ENCODE peak calls at places on chromosomes 13 and 19, in ten cellular contexts. One of them, this sample, is unnamed.
A peak's percentile ranks its signal among the peaks of the same experiment; 100 is the strongest.

GRCh38 chr13:61045197-61045596 is 370.5 kb downstream of the PCDH20 start:
- DNase-seq in neural progenitor cell: no peak
- DNase-seq in PC-3: no peak
- DNase-seq in mammary epithelial cell: no peak
- DNase-seq in colonic mucosa: no peak
- DNase-seq in endodermal cell: no peak
- DNase-seq in H1: no peak
- DNase-seq in IMR-90: no peak
- DNase-seq in neuronal stem cell: no peak
- DNase-seq in fibroblast of lung: no peak
- DNase-seq in this sample: no peak

GRCh38 chr19:38664503-38665211 is 17.2 kb downstream of the ACTN4 start:
- DNase-seq in neural progenitor cell: no peak
- DNase-seq in PC-3: no peak
- DNase-seq in mammary epithelial cell: no peak
- DNase-seq in colonic mucosa: no peak
- DNase-seq in endodermal cell: peak; percentile 74
- DNase-seq in H1: no peak
- DNase-seq in IMR-90: no peak
- DNase-seq in neuronal stem cell: no peak
- DNase-seq in fibroblast of lung: no peak
- DNase-seq in this sample: no peak

GRCh38 chr13:40430234-40430633 is 236.2 kb downstream of the FOXO1 start:
- DNase-seq in neural progenitor cell: peak; percentile 73
- DNase-seq in PC-3: no peak
- DNase-seq in mammary epithelial cell: no peak
- DNase-seq in colonic mucosa: no peak
- DNase-seq in endodermal cell: no peak
- DNase-seq in H1: no peak
- DNase-seq in IMR-90: no peak
- DNase-seq in neuronal stem cell: no peak
- DNase-seq in fibroblast of lung: no peak
- DNase-seq in this sample: no peak

GRCh38 chr13:91739751-91740150 is 341.3 kb downstream of the GPC5 start:
- DNase-seq in neural progenitor cell: no peak
- DNase-seq in PC-3: no peak
- DNase-seq in mammary epithelial cell: no peak
- DNase-seq in colonic mucosa: no peak
- DNase-seq in endodermal cell: peak; percentile 70
- DNase-seq in H1: no peak
- DNase-seq in IMR-90: no peak
- DNase-seq in neuronal stem cell: no peak
- DNase-seq in fibroblast of lung: no peak
- DNase-seq in this sample: no peak

GRCh38 chr19:52585101-52585500 is 15.0 kb downstream of the ZNF701 start:
- DNase-seq in neural progenitor cell: no peak
- DNase-seq in PC-3: no peak
- DNase-seq in mammary epithelial cell: no peak
- DNase-seq in colonic mucosa: no peak
- DNase-seq in endodermal cell: no peak
- DNase-seq in H1: no peak
- DNase-seq in IMR-90: no peak
- DNase-seq in neuronal stem cell: no peak
- DNase-seq in fibroblast of lung: peak; percentile 5
- DNase-seq in this sample: no peak

GRCh38 chr19:9903341-9903740 is 33.0 kb downstream of the OLFM2 start:
- DNase-seq in neural progenitor cell: no peak
- DNase-seq in PC-3: no peak
- DNase-seq in mammary epithelial cell: no peak
- DNase-seq in colonic mucosa: no peak
- DNase-seq in endodermal cell: no peak
- DNase-seq in H1: no peak
- DNase-seq in IMR-90: no peak
- DNase-seq in neuronal stem cell: no peak
- DNase-seq in fibroblast of lung: no peak
- DNase-seq in this sample: no peak

GRCh38 chr19:8017808-8018207 is 12.4 kb upstream of the ELAVL1 start:
- DNase-seq in neural progenitor cell: peak; percentile 52
- DNase-seq in PC-3: no peak
- DNase-seq in mammary epithelial cell: no peak
- DNase-seq in colonic mucosa: peak; percentile 41
- DNase-seq in endodermal cell: peak; percentile 60
- DNase-seq in H1: no peak
- DNase-seq in IMR-90: no peak
- DNase-seq in neuronal stem cell: no peak
- DNase-seq in fibroblast of lung: no peak
- DNase-seq in this sample: no peak

GRCh38 chr19:10898633-10899032 is 27.3 kb downstream of the CARM1 start:
- DNase-seq in neural progenitor cell: no peak
- DNase-seq in PC-3: no peak
- DNase-seq in mammary epithelial cell: no peak
- DNase-seq in colonic mucosa: no peak
- DNase-seq in endodermal cell: no peak
- DNase-seq in H1: no peak
- DNase-seq in IMR-90: no peak
- DNase-seq in neuronal stem cell: no peak
- DNase-seq in fibroblast of lung: no peak
- DNase-seq in this sample: no peak

GRCh38 chr19:47601180-47601904 is 7.6 kb upstream of the BICRA start:
- DNase-seq in neural progenitor cell: no peak
- DNase-seq in PC-3: peak; percentile 53
- DNase-seq in mammary epithelial cell: no peak
- DNase-seq in colonic mucosa: peak; percentile 86
- DNase-seq in endodermal cell: peak; percentile 56
- DNase-seq in H1: no peak
- DNase-seq in IMR-90: no peak
- DNase-seq in neuronal stem cell: no peak
- DNase-seq in fibroblast of lung: no peak
- DNase-seq in this sample: no peak

GRCh38 chr19:43582495-43582894 is 6.9 kb downstream of the PINLYP start:
- DNase-seq in neural progenitor cell: no peak
- DNase-seq in PC-3: no peak
- DNase-seq in mammary epithelial cell: no peak
- DNase-seq in colonic mucosa: no peak
- DNase-seq in endodermal cell: no peak
- DNase-seq in H1: no peak
- DNase-seq in IMR-90: no peak
- DNase-seq in neuronal stem cell: no peak
- DNase-seq in fibroblast of lung: no peak
- DNase-seq in this sample: no peak

GRCh38 chr19:40421468-40421778 is 4.4 kb downstream of the SERTAD1 start:
- DNase-seq in neural progenitor cell: no peak
- DNase-seq in PC-3: no peak
- DNase-seq in mammary epithelial cell: no peak
- DNase-seq in colonic mucosa: no peak
- DNase-seq in endodermal cell: no peak
- DNase-seq in H1: no peak
- DNase-seq in IMR-90: no peak
- DNase-seq in neuronal stem cell: no peak
- DNase-seq in fibroblast of lung: no peak
- DNase-seq in this sample: no peak

GRCh38 chr19:5055457-5055776 is 86.5 kb downstream of the KDM4B start:
- DNase-seq in neural progenitor cell: no peak
- DNase-seq in PC-3: no peak
- DNase-seq in mammary epithelial cell: no peak
- DNase-seq in colonic mucosa: no peak
- DNase-seq in endodermal cell: no peak
- DNase-seq in H1: no peak
- DNase-seq in IMR-90: no peak
- DNase-seq in neuronal stem cell: no peak
- DNase-seq in fibroblast of lung: no peak
- DNase-seq in this sample: no peak

GRCh38 chr13:113802761-113803160 is 43.7 kb downstream of the TMEM255B start:
- DNase-seq in neural progenitor cell: no peak
- DNase-seq in PC-3: no peak
- DNase-seq in mammary epithelial cell: no peak
- DNase-seq in colonic mucosa: no peak
- DNase-seq in endodermal cell: no peak
- DNase-seq in H1: no peak
- DNase-seq in IMR-90: no peak
- DNase-seq in neuronal stem cell: no peak
- DNase-seq in fibroblast of lung: no peak
- DNase-seq in this sample: no peak

GRCh38 chr19:43818500-43818899 is 8.6 kb upstream of the ZNF283 start:
- DNase-seq in neural progenitor cell: no peak
- DNase-seq in PC-3: no peak
- DNase-seq in mammary epithelial cell: no peak
- DNase-seq in colonic mucosa: no peak
- DNase-seq in endodermal cell: no peak
- DNase-seq in H1: no peak
- DNase-seq in IMR-90: no peak
- DNase-seq in neuronal stem cell: no peak
- DNase-seq in fibroblast of lung: no peak
- DNase-seq in this sample: no peak

GRCh38 chr19:21210037-21210621 is 68.3 kb downstream of the ZNF431 start:
- DNase-seq in neural progenitor cell: no peak
- DNase-seq in PC-3: no peak
- DNase-seq in mammary epithelial cell: no peak
- DNase-seq in colonic mucosa: no peak
- DNase-seq in endodermal cell: no peak
- DNase-seq in H1: no peak
- DNase-seq in IMR-90: no peak
- DNase-seq in neuronal stem cell: no peak
- DNase-seq in fibroblast of lung: no peak
- DNase-seq in this sample: no peak

GRCh38 chr13:111344471-111345191 is 24.2 kb downstream of the TEX29 start:
- DNase-seq in neural progenitor cell: peak; percentile 91
- DNase-seq in PC-3: peak; percentile 43
- DNase-seq in mammary epithelial cell: no peak
- DNase-seq in colonic mucosa: no peak
- DNase-seq in endodermal cell: peak; percentile 95
- DNase-seq in H1: peak; percentile 84
- DNase-seq in IMR-90: peak; percentile 92
- DNase-seq in neuronal stem cell: peak; percentile 71
- DNase-seq in fibroblast of lung: peak; percentile 67
- DNase-seq in this sample: peak; percentile 78

GRCh38 chr19:41588497-41589209 is 12.7 kb downstream of the CEACAM21 start:
- DNase-seq in neural progenitor cell: peak; percentile 46
- DNase-seq in PC-3: peak; percentile 50
- DNase-seq in mammary epithelial cell: peak; percentile 22
- DNase-seq in colonic mucosa: no peak
- DNase-seq in endodermal cell: peak; percentile 81
- DNase-seq in H1: no peak
- DNase-seq in IMR-90: peak; percentile 29
- DNase-seq in neuronal stem cell: no peak
- DNase-seq in fibroblast of lung: peak; percentile 15
- DNase-seq in this sample: peak; percentile 53
- H3K4me1 ChIP-seq in neural progenitor cell: no peaks in the 10 kb centered on the region
- H3K4me1 ChIP-seq in PC-3: no peaks in the 10 kb centered on the region
- H3K4me1 ChIP-seq in mammary epithelial cell: no peaks in the 10 kb centered on the region
- H3K4me1 ChIP-seq in colonic mucosa: no peaks in the 10 kb centered on the region
- H3K4me1 ChIP-seq in endodermal cell: no peaks in the 10 kb centered on the region
- H3K4me1 ChIP-seq in H1: no peaks in the 10 kb centered on the region
- H3K4me1 ChIP-seq in IMR-90: no peaks in the 10 kb centered on the region
- H3K4me1 ChIP-seq in neuronal stem cell: no peaks in the 10 kb centered on the region
- H3K4me1 ChIP-seq in fibroblast of lung: no peaks in the 10 kb centered on the region
- H3K4me1 ChIP-seq in this sample: peaks cover 5% of the 10 kb centered on the region

DNA sequence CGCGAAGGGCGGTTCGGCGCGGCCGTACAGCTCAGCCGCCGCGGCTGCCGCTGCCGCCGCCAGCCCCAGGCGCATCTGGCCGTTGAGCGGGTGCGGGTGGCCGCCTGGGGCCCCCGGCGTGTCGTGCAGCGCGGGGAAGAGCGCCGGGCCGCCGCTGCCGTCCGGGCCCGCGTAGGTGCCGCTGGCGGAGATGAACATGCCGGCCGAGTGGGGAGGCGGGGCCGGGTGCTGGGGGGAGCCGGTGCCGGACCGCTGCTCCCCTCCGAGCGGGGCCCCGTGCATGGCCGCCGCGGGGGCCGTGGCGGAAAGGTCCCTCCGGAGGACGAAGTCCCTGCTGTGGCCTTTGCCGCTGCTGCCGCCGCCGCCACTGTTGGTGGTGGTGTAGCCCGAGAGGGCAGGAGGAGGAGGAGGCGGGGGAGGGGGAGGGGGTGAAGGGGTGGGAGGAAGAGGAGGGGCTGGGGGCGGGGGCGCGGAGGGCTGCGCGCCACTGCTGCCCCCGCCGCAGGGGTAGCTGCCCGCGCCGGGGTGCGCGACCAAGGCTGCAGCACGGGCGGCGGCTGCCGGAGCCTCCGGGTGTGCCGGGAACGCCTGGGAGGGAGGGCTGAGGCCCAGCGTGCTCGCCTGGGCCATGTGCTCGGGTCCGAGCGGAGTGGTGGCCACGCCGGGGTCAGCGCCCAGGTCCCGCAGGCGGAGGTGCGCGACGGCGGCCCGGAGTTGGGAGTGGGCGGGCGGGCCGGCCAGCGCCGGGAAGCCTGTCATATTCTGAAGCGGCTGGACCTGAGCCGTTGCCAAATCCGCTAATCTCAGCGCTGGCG is 599 bp downstream of the ZIC5 start:
- DNase-seq in neural progenitor cell: peak; percentile 87
- DNase-seq in PC-3: no peak
- DNase-seq in mammary epithelial cell: no peak
- DNase-seq in colonic mucosa: peak; percentile 17
- DNase-seq in endodermal cell: peak; percentile 90
- DNase-seq in H1: no peak
- DNase-seq in IMR-90: no peak
- DNase-seq in neuronal stem cell: no peak
- DNase-seq in fibroblast of lung: no peak
- DNase-seq in this sample: no peak
- H3K4me3 ChIP-seq in neural progenitor cell: peak overlapping the region; percentile 96
- H3K4me3 ChIP-seq in PC-3: no peak overlapping the region
- H3K4me3 ChIP-seq in mammary epithelial cell: no peak overlapping the region
- H3K4me3 ChIP-seq in colonic mucosa: peak overlapping the region; percentile 19
- H3K4me3 ChIP-seq in endodermal cell: peak overlapping the region; percentile 88
- H3K4me3 ChIP-seq in H1: peak overlapping the region; percentile 96
- H3K4me3 ChIP-seq in IMR-90: no peak overlapping the region
- H3K4me3 ChIP-seq in neuronal stem cell: peak overlapping the region; percentile 99
- H3K4me3 ChIP-seq in fibroblast of lung: no peak overlapping the region
- H3K4me3 ChIP-seq in this sample: no peak overlapping the region

GRCh38 chr13:24540236-24541126 is 27.9 kb upstream of the PARP4 start:
- DNase-seq in neural progenitor cell: peak; percentile 41
- DNase-seq in PC-3: no peak
- DNase-seq in mammary epithelial cell: no peak
- DNase-seq in colonic mucosa: peak; percentile 22
- DNase-seq in endodermal cell: peak; percentile 91
- DNase-seq in H1: peak; percentile 54
- DNase-seq in IMR-90: no peak
- DNase-seq in neuronal stem cell: peak; percentile 23
- DNase-seq in fibroblast of lung: no peak
- DNase-seq in this sample: no peak
- H3K9ac ChIP-seq in neural progenitor cell: no peak overlapping the region
- H3K9ac ChIP-seq in PC-3: no peak overlapping the region
- H3K9ac ChIP-seq in mammary epithelial cell: no peak overlapping the region
- H3K9ac ChIP-seq in colonic mucosa: no peak overlapping the region
- H3K9ac ChIP-seq in endodermal cell: no peak overlapping the region
- H3K9ac ChIP-seq in H1: no peak overlapping the region
- H3K9ac ChIP-seq in IMR-90: no peak overlapping the region
- H3K9ac ChIP-seq in neuronal stem cell: no peak overlapping the region
- H3K9ac ChIP-seq in fibroblast of lung: no peak overlapping the region
- H3K9ac ChIP-seq in this sample: no peak overlapping the region

DNA sequence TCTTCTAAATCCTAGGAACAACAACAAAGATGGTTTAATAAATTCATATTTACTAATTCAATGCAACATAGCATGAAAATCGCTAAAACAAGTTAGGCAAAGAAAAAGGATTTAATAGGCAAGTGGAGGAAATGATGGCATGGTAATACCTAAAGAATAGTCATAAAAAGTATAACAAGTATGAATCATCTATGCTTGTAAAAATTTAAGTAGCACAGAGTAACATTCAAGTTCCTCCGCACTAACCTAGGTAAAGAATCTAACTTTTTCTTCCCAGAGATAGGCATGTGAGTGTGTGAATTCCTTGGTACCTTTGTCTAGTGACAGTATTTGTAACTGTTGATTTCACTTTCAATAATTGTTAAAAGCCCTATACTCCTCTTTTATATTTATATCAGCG is 42.6 kb downstream of the RCBTB2 start:
- DNase-seq in neural progenitor cell: no peak
- DNase-seq in PC-3: peak; percentile 76
- DNase-seq in mammary epithelial cell: no peak
- DNase-seq in colonic mucosa: no peak
- DNase-seq in endodermal cell: no peak
- DNase-seq in H1: no peak
- DNase-seq in IMR-90: no peak
- DNase-seq in neuronal stem cell: no peak
- DNase-seq in fibroblast of lung: no peak
- DNase-seq in this sample: no peak
- H3K4me1 ChIP-seq in neural progenitor cell: no peaks in the 10 kb centered on the region
- H3K4me1 ChIP-seq in PC-3: peaks cover 55% of the 10 kb centered on the region
- H3K4me1 ChIP-seq in mammary epithelial cell: peaks cover 30% of the 10 kb centered on the region
- H3K4me1 ChIP-seq in colonic mucosa: no peaks in the 10 kb centered on the region
- H3K4me1 ChIP-seq in endodermal cell: no peaks in the 10 kb centered on the region
- H3K4me1 ChIP-seq in H1: no peaks in the 10 kb centered on the region
- H3K4me1 ChIP-seq in IMR-90: no peaks in the 10 kb centered on the region
- H3K4me1 ChIP-seq in neuronal stem cell: no peaks in the 10 kb centered on the region
- H3K4me1 ChIP-seq in fibroblast of lung: no peaks in the 10 kb centered on the region
- H3K4me1 ChIP-seq in this sample: peaks cover 15% of the 10 kb centered on the region

This sample was measured in adipocyte.